ENCODE peak calls at places on chromosomes 13 and 19, in seven cellular contexts. One of them, this sample, is unnamed.

GRCh38 chr13:25478186-25478585 is 106.4 kb downstream of the ATP8A2 start:
- DNase-seq in dorsolateral prefrontal cortex: no peak
- DNase-seq in GM10248: no peak
- DNase-seq in lower lobe of right lung: no peak
- DNase-seq in ascending aorta: no peak
- DNase-seq in AG10803: no peak
- DNase-seq in CD14-positive monocyte: no peak
- DNase-seq in this sample: no peak

GRCh38 chr13:47168086-47168485 is 271.2 kb upstream of the HTR2A start:
- DNase-seq in CD14-positive monocyte: no peak
- DNase-seq in lower lobe of right lung: no peak
- DNase-seq in AG10803: peak; percentile 32
- DNase-seq in GM10248: no peak
- DNase-seq in dorsolateral prefrontal cortex: no peak
- DNase-seq in ascending aorta: no peak
- DNase-seq in this sample: no peak

GRCh38 chr19:55341191-55342043 is 1.7 kb downstream of the KMT5C start:
- DNase-seq in ascending aorta: no peak
- DNase-seq in dorsolateral prefrontal cortex: no peak
- DNase-seq in GM10248: peak; percentile 91
- DNase-seq in lower lobe of right lung: peak; percentile 88
- DNase-seq in CD14-positive monocyte: no peak
- DNase-seq in AG10803: peak; percentile 53
- DNase-seq in this sample: peak; percentile 83

GRCh38 chr13:108342369-108343289 is 73.1 kb downstream of the TNFSF13B start:
- DNase-seq in ascending aorta: no peak
- DNase-seq in AG10803: peak; percentile 29
- DNase-seq in GM10248: peak; percentile 14
- DNase-seq in lower lobe of right lung: no peak
- DNase-seq in dorsolateral prefrontal cortex: peak; percentile 16
- DNase-seq in CD14-positive monocyte: no peak
- DNase-seq in this sample: no peak

GRCh38 chr13:114259974-114260373 is 21.4 kb upstream of the UPF3A start:
- DNase-seq in lower lobe of right lung: no peak
- DNase-seq in dorsolateral prefrontal cortex: no peak
- DNase-seq in ascending aorta: no peak
- DNase-seq in CD14-positive monocyte: no peak
- DNase-seq in AG10803: no peak
- DNase-seq in GM10248: no peak
- DNase-seq in this sample: no peak

GRCh38 chr19:53467503-53468262 is at the start of gene ZNF813:
- DNase-seq in dorsolateral prefrontal cortex: peak; percentile 89
- DNase-seq in AG10803: peak; percentile 80
- DNase-seq in CD14-positive monocyte: peak; percentile 96
- DNase-seq in GM10248: peak; percentile 94
- DNase-seq in lower lobe of right lung: peak; percentile 97
- DNase-seq in ascending aorta: peak; percentile 76
- DNase-seq in this sample: peak; percentile 99

GRCh38 chr13:55244991-55245644 is 1895.6 kb upstream of the PRR20A start:
- DNase-seq in dorsolateral prefrontal cortex: no peak
- DNase-seq in AG10803: no peak
- DNase-seq in CD14-positive monocyte: no peak
- DNase-seq in lower lobe of right lung: no peak
- DNase-seq in GM10248: no peak
- DNase-seq in ascending aorta: no peak
- DNase-seq in this sample: peak; percentile 14

GRCh38 chr19:14053500-14053899 is 8.4 kb downstream of the PALM3 start:
- DNase-seq in GM10248: no peak
- DNase-seq in CD14-positive monocyte: no peak
- DNase-seq in AG10803: no peak
- DNase-seq in lower lobe of right lung: no peak
- DNase-seq in ascending aorta: no peak
- DNase-seq in dorsolateral prefrontal cortex: no peak
- DNase-seq in this sample: no peak

GRCh38 chr13:33075996-33076395 is 59.8 kb downstream of the KL start:
- DNase-seq in ascending aorta: no peak
- DNase-seq in AG10803: no peak
- DNase-seq in dorsolateral prefrontal cortex: no peak
- DNase-seq in CD14-positive monocyte: no peak
- DNase-seq in lower lobe of right lung: no peak
- DNase-seq in GM10248: no peak
- DNase-seq in this sample: no peak

GRCh38 chr13:37070956-37071355 is 11.5 kb upstream of the SUPT20H start:
- DNase-seq in lower lobe of right lung: no peak
- DNase-seq in ascending aorta: no peak
- DNase-seq in dorsolateral prefrontal cortex: no peak
- DNase-seq in AG10803: peak; percentile 55
- DNase-seq in CD14-positive monocyte: no peak
- DNase-seq in GM10248: no peak
- DNase-seq in this sample: no peak

GRCh38 chr13:30071890-30072817 is 221.7 kb upstream of the UBL3 start:
- DNase-seq in dorsolateral prefrontal cortex: no peak
- DNase-seq in GM10248: no peak
- DNase-seq in ascending aorta: no peak
- DNase-seq in AG10803: no peak
- DNase-seq in CD14-positive monocyte: no peak
- DNase-seq in lower lobe of right lung: peak; percentile 78
- DNase-seq in this sample: no peak

GRCh38 chr13:73767191-73767741 is 366.9 kb downstream of the KLF12 start:
- DNase-seq in ascending aorta: no peak
- DNase-seq in GM10248: no peak
- DNase-seq in lower lobe of right lung: no peak
- DNase-seq in AG10803: no peak
- DNase-seq in CD14-positive monocyte: no peak
- DNase-seq in dorsolateral prefrontal cortex: no peak
- DNase-seq in this sample: no peak

GRCh38 chr13:46797468-46798237 is 692 bp upstream of the ESD start:
- DNase-seq in GM10248: no peak
- DNase-seq in AG10803: no peak
- DNase-seq in ascending aorta: no peak
- DNase-seq in lower lobe of right lung: no peak
- DNase-seq in CD14-positive monocyte: no peak
- DNase-seq in dorsolateral prefrontal cortex: no peak
- DNase-seq in this sample: no peak

GRCh38 chr19:50303558-50303957 is 25.6 kb downstream of the KCNC3 start:
- DNase-seq in GM10248: no peak
- DNase-seq in CD14-positive monocyte: no peak
- DNase-seq in AG10803: no peak
- DNase-seq in dorsolateral prefrontal cortex: no peak
- DNase-seq in lower lobe of right lung: no peak
- DNase-seq in ascending aorta: no peak
- DNase-seq in this sample: no peak

GRCh38 chr13:31224174-31224669 is 24.4 kb downstream of the B3GLCT start:
- DNase-seq in ascending aorta: no peak
- DNase-seq in dorsolateral prefrontal cortex: no peak
- DNase-seq in CD14-positive monocyte: no peak
- DNase-seq in AG10803: no peak
- DNase-seq in GM10248: no peak
- DNase-seq in lower lobe of right lung: no peak
- DNase-seq in this sample: no peak

GRCh38 chr13:30466358-30466714 is 600 bp upstream of the HMGB1 start:
- DNase-seq in AG10803: peak; percentile 4
- DNase-seq in ascending aorta: no peak
- DNase-seq in GM10248: no peak
- DNase-seq in CD14-positive monocyte: no peak
- DNase-seq in lower lobe of right lung: no peak
- DNase-seq in dorsolateral prefrontal cortex: no peak
- DNase-seq in this sample: no peak

GRCh38 chr19:17332677-17333581 is 1.7 kb downstream of the ANO8 start:
- DNase-seq in GM10248: no peak
- DNase-seq in AG10803: peak; percentile 48
- DNase-seq in lower lobe of right lung: no peak
- DNase-seq in CD14-positive monocyte: peak; percentile 50
- DNase-seq in dorsolateral prefrontal cortex: peak; percentile 66
- DNase-seq in ascending aorta: no peak
- DNase-seq in this sample: peak; percentile 59

GRCh38 chr13:48263196-48263595 is 30.2 kb downstream of the ITM2B start:
- DNase-seq in dorsolateral prefrontal cortex: no peak
- DNase-seq in lower lobe of right lung: no peak
- DNase-seq in CD14-positive monocyte: no peak
- DNase-seq in ascending aorta: no peak
- DNase-seq in AG10803: no peak
- DNase-seq in GM10248: no peak
- DNase-seq in this sample: no peak

GRCh38 chr13:30172593-30173300 is 134.6 kb downstream of the KATNAL1 start:
- DNase-seq in ascending aorta: no peak
- DNase-seq in GM10248: no peak
- DNase-seq in lower lobe of right lung: no peak
- DNase-seq in dorsolateral prefrontal cortex: no peak
- DNase-seq in CD14-positive monocyte: no peak
- DNase-seq in AG10803: peak; percentile 44
- DNase-seq in this sample: no peak

GRCh38 chr13:82305588-82305987 is 1576.7 kb downstream of the SLITRK1 start:
- DNase-seq in ascending aorta: no peak
- DNase-seq in GM10248: no peak
- DNase-seq in AG10803: no peak
- DNase-seq in dorsolateral prefrontal cortex: no peak
- DNase-seq in CD14-positive monocyte: no peak
- DNase-seq in lower lobe of right lung: peak; percentile 49
- DNase-seq in this sample: no peak

GRCh38 chr13:102234618-102235017 is 167.2 kb downstream of the FGF14 start:
- DNase-seq in ascending aorta: no peak
- DNase-seq in dorsolateral prefrontal cortex: no peak
- DNase-seq in AG10803: no peak
- DNase-seq in lower lobe of right lung: no peak
- DNase-seq in CD14-positive monocyte: no peak
- DNase-seq in GM10248: no peak
- DNase-seq in this sample: no peak

GRCh38 chr13:35953537-35954206 is 177.5 kb downstream of the DCLK1 start:
- DNase-seq in CD14-positive monocyte: no peak
- DNase-seq in AG10803: peak; percentile 98
- DNase-seq in dorsolateral prefrontal cortex: peak; percentile 89
- DNase-seq in GM10248: no peak
- DNase-seq in lower lobe of right lung: peak; percentile 44
- DNase-seq in ascending aorta: no peak
- DNase-seq in this sample: peak; percentile 52

GRCh38 chr13:77565635-77566034 is 30.1 kb downstream of the SCEL start:
- DNase-seq in lower lobe of right lung: no peak
- DNase-seq in CD14-positive monocyte: no peak
- DNase-seq in ascending aorta: no peak
- DNase-seq in GM10248: peak; percentile 34
- DNase-seq in dorsolateral prefrontal cortex: no peak
- DNase-seq in AG10803: peak; percentile 27
- DNase-seq in this sample: no peak

GRCh38 chr19:13579388-13580060 is 73.2 kb upstream of the CACNA1A start:
- DNase-seq in CD14-positive monocyte: no peak
- DNase-seq in GM10248: no peak
- DNase-seq in lower lobe of right lung: no peak
- DNase-seq in AG10803: peak; percentile 78
- DNase-seq in dorsolateral prefrontal cortex: no peak
- DNase-seq in ascending aorta: no peak
- DNase-seq in this sample: no peak

GRCh38 chr19:3269972-3270667 is 45.7 kb downstream of the CELF5 start:
- DNase-seq in lower lobe of right lung: no peak
- DNase-seq in CD14-positive monocyte: no peak
- DNase-seq in GM10248: no peak
- DNase-seq in dorsolateral prefrontal cortex: no peak
- DNase-seq in ascending aorta: no peak
- DNase-seq in AG10803: no peak
- DNase-seq in this sample: no peak

GRCh38 chr13:69641773-69642172 is 465.9 kb upstream of the ATXN8OS start:
- DNase-seq in GM10248: no peak
- DNase-seq in CD14-positive monocyte: no peak
- DNase-seq in ascending aorta: no peak
- DNase-seq in AG10803: no peak
- DNase-seq in dorsolateral prefrontal cortex: no peak
- DNase-seq in lower lobe of right lung: no peak
- DNase-seq in this sample: no peak

DNA sequence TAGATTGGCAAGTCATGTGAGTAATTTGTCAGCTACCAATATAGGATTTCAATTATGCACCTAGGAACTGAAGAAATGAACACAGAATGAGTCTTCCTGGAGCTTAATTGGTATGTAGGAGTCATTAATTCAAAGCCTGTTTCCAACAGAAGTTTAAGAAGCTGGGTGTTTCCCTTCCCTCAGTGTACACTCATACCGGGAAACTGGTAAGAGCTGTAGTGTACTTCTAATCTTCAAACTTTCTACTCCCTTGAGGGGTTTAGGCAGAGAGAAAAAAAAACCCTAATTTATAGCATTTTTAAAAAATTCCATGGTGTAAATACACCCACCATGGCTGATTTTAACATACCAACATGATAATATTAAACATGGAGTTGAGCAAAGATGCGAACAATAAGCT is 665.7 kb upstream of the SLITRK5 start:
- DNase-seq in AG10803: no peak
- DNase-seq in GM10248: no peak
- DNase-seq in lower lobe of right lung: no peak
- DNase-seq in dorsolateral prefrontal cortex: no peak
- DNase-seq in ascending aorta: no peak
- DNase-seq in CD14-positive monocyte: no peak
- DNase-seq in this sample: no peak
- TF ChIP-seq CTCF in AG10803: no peak
- TF ChIP-seq CTCF in GM10248: no peak
- TF ChIP-seq CTCF in lower lobe of right lung: no peak
- TF ChIP-seq CTCF in dorsolateral prefrontal cortex: no peak
- TF ChIP-seq CTCF in ascending aorta: no peak
- TF ChIP-seq CTCF in CD14-positive monocyte: no peak
- TF ChIP-seq CTCF in this sample: no peak

GRCh38 chr13:21081926-21082325 is 20.5 kb upstream of the LATS2 start:
- DNase-seq in GM10248: no peak
- DNase-seq in lower lobe of right lung: no peak
- DNase-seq in CD14-positive monocyte: no peak
- DNase-seq in dorsolateral prefrontal cortex: no peak
- DNase-seq in AG10803: no peak
- DNase-seq in ascending aorta: no peak
- DNase-seq in this sample: no peak
- TF ChIP-seq CTCF in GM10248: no peak
- TF ChIP-seq CTCF in lower lobe of right lung: no peak
- TF ChIP-seq CTCF in CD14-positive monocyte: no peak
- TF ChIP-seq CTCF in dorsolateral prefrontal cortex: no peak
- TF ChIP-seq CTCF in AG10803: no peak
- TF ChIP-seq CTCF in ascending aorta: no peak
- TF ChIP-seq CTCF in this sample: no peak

GRCh38 chr13:52033039-52033438 is 8.5 kb downstream of the UTP14C start:
- DNase-seq in CD14-positive monocyte: no peak
- DNase-seq in ascending aorta: no peak
- DNase-seq in AG10803: no peak
- DNase-seq in dorsolateral prefrontal cortex: no peak
- DNase-seq in lower lobe of right lung: no peak
- DNase-seq in GM10248: no peak
- DNase-seq in this sample: no peak

GRCh38 chr13:52034616-52035226 is 10.2 kb downstream of the UTP14C start:
- DNase-seq in lower lobe of right lung: no peak
- DNase-seq in GM10248: no peak
- DNase-seq in AG10803: no peak
- DNase-seq in dorsolateral prefrontal cortex: no peak
- DNase-seq in ascending aorta: no peak
- DNase-seq in CD14-positive monocyte: no peak
- DNase-seq in this sample: no peak

GRCh38 chr13:52036037-52036436 is 11.5 kb downstream of the UTP14C start:
- DNase-seq in lower lobe of right lung: no peak
- DNase-seq in dorsolateral prefrontal cortex: no peak
- DNase-seq in AG10803: no peak
- DNase-seq in GM10248: no peak
- DNase-seq in CD14-positive monocyte: no peak
- DNase-seq in ascending aorta: no peak
- DNase-seq in this sample: no peak
- TF ChIP-seq CTCF in lower lobe of right lung: no peak
- TF ChIP-seq CTCF in dorsolateral prefrontal cortex: no peak
- TF ChIP-seq CTCF in AG10803: no peak
- TF ChIP-seq CTCF in GM10248: no peak
- TF ChIP-seq CTCF in CD14-positive monocyte: no peak
- TF ChIP-seq CTCF in ascending aorta: no peak
- TF ChIP-seq CTCF in this sample: no peak

GRCh38 chr19:45498411-45499195 is at the start of gene PPM1N:
- DNase-seq in dorsolateral prefrontal cortex: no peak
- DNase-seq in GM10248: peak; percentile 60
- DNase-seq in AG10803: peak; percentile 19
- DNase-seq in ascending aorta: no peak
- DNase-seq in lower lobe of right lung: no peak
- DNase-seq in CD14-positive monocyte: no peak
- DNase-seq in this sample: peak; percentile 63
- TF ChIP-seq CTCF in dorsolateral prefrontal cortex: no peak
- TF ChIP-seq CTCF in GM10248: peak; percentile 34
- TF ChIP-seq CTCF in AG10803: no peak
- TF ChIP-seq CTCF in ascending aorta: no peak
- TF ChIP-seq CTCF in lower lobe of right lung: peak; percentile 22
- TF ChIP-seq CTCF in CD14-positive monocyte: peak; percentile 37
- TF ChIP-seq CTCF in this sample: no peak

This sample was measured in nephron progenitor cell.